ENCODE peak calls at places on chromosomes 6 and 20, in nine cellular contexts. One of them, this sample, is unnamed.

GRCh38 chr20:53302695-53303094 is 290.9 kb downstream of the ZNF217 start:
- DNase-seq in neural crest cell: no peak
- DNase-seq in stimulated activated naive B cell treated with anti-CD40 and anti-IgM and Interleukin-4, amounts not matched to agents 10 μg/mL and 1 μg/mL and 100 μg/mL, for 72 hours: no peak
- DNase-seq in DMS153: no peak
- DNase-seq in GM20000: no peak
- DNase-seq in ascending aorta: no peak
- DNase-seq in effector CD4-positive, alpha-beta T cell: no peak
- DNase-seq in EL: no peak
- DNase-seq in HL-60: peak
- DNase-seq in this sample: no peak

GRCh38 chr6:145749632-145750031 is 14.3 kb upstream of the EPM2A start:
- DNase-seq in HL-60: no peak
- DNase-seq in stimulated activated naive B cell treated with anti-CD40 and anti-IgM and Interleukin-4, amounts not matched to agents 10 μg/mL and 1 μg/mL and 100 μg/mL, for 72 hours: no peak
- DNase-seq in ascending aorta: no peak
- DNase-seq in EL: peak
- DNase-seq in effector CD4-positive, alpha-beta T cell: no peak
- DNase-seq in neural crest cell: no peak
- DNase-seq in GM20000: peak
- DNase-seq in DMS153: no peak
- DNase-seq in this sample: peak

GRCh38 chr6:162387723-162388382 is 339.7 kb downstream of the PRKN start:
- DNase-seq in DMS153: no peak
- DNase-seq in HL-60: no peak
- DNase-seq in EL: no peak
- DNase-seq in stimulated activated naive B cell treated with anti-CD40 and anti-IgM and Interleukin-4, amounts not matched to agents 10 μg/mL and 1 μg/mL and 100 μg/mL, for 72 hours: no peak
- DNase-seq in effector CD4-positive, alpha-beta T cell: no peak
- DNase-seq in ascending aorta: no peak
- DNase-seq in GM20000: no peak
- DNase-seq in neural crest cell: no peak
- DNase-seq in this sample: no peak

GRCh38 chr20:50003253-50003656 is 20.5 kb downstream of the SNAI1 start:
- DNase-seq in EL: peak
- DNase-seq in stimulated activated naive B cell treated with anti-CD40 and anti-IgM and Interleukin-4, amounts not matched to agents 10 μg/mL and 1 μg/mL and 100 μg/mL, for 72 hours: no peak
- DNase-seq in ascending aorta: no peak
- DNase-seq in HL-60: peak
- DNase-seq in neural crest cell: no peak
- DNase-seq in DMS153: no peak
- DNase-seq in effector CD4-positive, alpha-beta T cell: no peak
- DNase-seq in GM20000: no peak
- DNase-seq in this sample: peak

GRCh38 chr6:9083108-9083507 is 647.8 kb upstream of the SLC35B3 start:
- DNase-seq in effector CD4-positive, alpha-beta T cell: no peak
- DNase-seq in DMS153: no peak
- DNase-seq in HL-60: no peak
- DNase-seq in GM20000: no peak
- DNase-seq in EL: no peak
- DNase-seq in neural crest cell: no peak
- DNase-seq in stimulated activated naive B cell treated with anti-CD40 and anti-IgM and Interleukin-4, amounts not matched to agents 10 μg/mL and 1 μg/mL and 100 μg/mL, for 72 hours: no peak
- DNase-seq in ascending aorta: no peak
- DNase-seq in this sample: no peak

GRCh38 chr6:49548613-49549304 is 1.7 kb upstream of the C6orf141 start:
- DNase-seq in DMS153: no peak
- DNase-seq in HL-60: no peak
- DNase-seq in EL: no peak
- DNase-seq in neural crest cell: no peak
- DNase-seq in effector CD4-positive, alpha-beta T cell: no peak
- DNase-seq in ascending aorta: no peak
- DNase-seq in stimulated activated naive B cell treated with anti-CD40 and anti-IgM and Interleukin-4, amounts not matched to agents 10 μg/mL and 1 μg/mL and 100 μg/mL, for 72 hours: no peak
- DNase-seq in GM20000: no peak
- DNase-seq in this sample: no peak

GRCh38 chr6:107246972-107247615 is 131.8 kb upstream of the BEND3 start:
- DNase-seq in EL: no peak
- DNase-seq in DMS153: no peak
- DNase-seq in GM20000: no peak
- DNase-seq in HL-60: no peak
- DNase-seq in effector CD4-positive, alpha-beta T cell: no peak
- DNase-seq in ascending aorta: no peak
- DNase-seq in stimulated activated naive B cell treated with anti-CD40 and anti-IgM and Interleukin-4, amounts not matched to agents 10 μg/mL and 1 μg/mL and 100 μg/mL, for 72 hours: no peak
- DNase-seq in neural crest cell: no peak
- DNase-seq in this sample: no peak

GRCh38 chr6:136792945-136793289 is 640 bp upstream of the MAP3K5 start:
- DNase-seq in DMS153: peak
- DNase-seq in EL: peak
- DNase-seq in effector CD4-positive, alpha-beta T cell: peak
- DNase-seq in stimulated activated naive B cell treated with anti-CD40 and anti-IgM and Interleukin-4, amounts not matched to agents 10 μg/mL and 1 μg/mL and 100 μg/mL, for 72 hours: peak
- DNase-seq in ascending aorta: peak
- DNase-seq in GM20000: peak
- DNase-seq in neural crest cell: peak
- DNase-seq in HL-60: peak
- DNase-seq in this sample: peak

GRCh38 chr6:42935322-42935721 is 6.0 kb downstream of the CNPY3 start:
- DNase-seq in GM20000: no peak
- DNase-seq in stimulated activated naive B cell treated with anti-CD40 and anti-IgM and Interleukin-4, amounts not matched to agents 10 μg/mL and 1 μg/mL and 100 μg/mL, for 72 hours: peak
- DNase-seq in HL-60: peak
- DNase-seq in ascending aorta: no peak
- DNase-seq in neural crest cell: no peak
- DNase-seq in EL: no peak
- DNase-seq in DMS153: no peak
- DNase-seq in effector CD4-positive, alpha-beta T cell: no peak
- DNase-seq in this sample: no peak

GRCh38 chr6:89888871-89889270 is 5.4 kb upstream of the GJA10 start:
- DNase-seq in effector CD4-positive, alpha-beta T cell: no peak
- DNase-seq in neural crest cell: no peak
- DNase-seq in DMS153: no peak
- DNase-seq in ascending aorta: no peak
- DNase-seq in stimulated activated naive B cell treated with anti-CD40 and anti-IgM and Interleukin-4, amounts not matched to agents 10 μg/mL and 1 μg/mL and 100 μg/mL, for 72 hours: no peak
- DNase-seq in HL-60: no peak
- DNase-seq in GM20000: no peak
- DNase-seq in EL: no peak
- DNase-seq in this sample: no peak

GRCh38 chr20:38293490-38294333 is 10.2 kb upstream of the BPI start:
- DNase-seq in ascending aorta: no peak
- DNase-seq in GM20000: no peak
- DNase-seq in stimulated activated naive B cell treated with anti-CD40 and anti-IgM and Interleukin-4, amounts not matched to agents 10 μg/mL and 1 μg/mL and 100 μg/mL, for 72 hours: no peak
- DNase-seq in neural crest cell: no peak
- DNase-seq in EL: no peak
- DNase-seq in effector CD4-positive, alpha-beta T cell: no peak
- DNase-seq in DMS153: no peak
- DNase-seq in HL-60: peak
- DNase-seq in this sample: no peak

This sample was measured in AML-193.